ENCODE peak calls at places on chromosomes 2 and 18, in eight cellular contexts. J is HL-60; H is heart right ventricle; Q is CD4-positive, CD25-positive, alpha-beta regulatory T cell; S is aorta; Z is tibial artery; X is AG04450; K is ascending aorta. T is an unnamed sample.

GRCh38 chr2:182618672-182619079 is 97.4 kb upstream of the DNAJC10 start:
- DNase-seq in Z (no peak), K (no peak), X (no peak), J (no peak), H (no peak), Q (no peak), S (no peak), T (no peak)

GRCh38 chr2:86468162-86469033 is 27.2 kb downstream of the KDM3A start:
- DNase-seq in Z (no peak), J (no peak), H (no peak), S (no peak), Q (no peak), X (no peak), K (no peak), T (no peak)

GRCh38 chr2:172811027-172811426 is 75.4 kb downstream of the RAPGEF4 start:
- DNase-seq in J (no peak), X (no peak), Q (no peak), H (no peak), Z (no peak), K (no peak), S (no peak), T (no peak)

GRCh38 chr2:15728247-15728721 is 136.6 kb downstream of the DDX1 start:
- DNase-seq in Q (no peak), K (no peak), J (no peak), H (no peak), X (no peak), S (no peak), Z (no peak), T (no peak)

GRCh38 chr2:79223539-79223938 is 64.0 kb upstream of the REG3A start:
- DNase-seq in K (no peak), S (no peak), Z (no peak), X (no peak), J (no peak), Q (no peak), H (no peak), T (no peak)

GRCh38 chr2:74835831-74836674 is 2.1 kb downstream of the HK2 start:
- DNase-seq in S (no peak), H (no peak), X (no peak), Q (no peak), K (no peak), J (no peak), Z (no peak), T (no peak)

GRCh38 chr2:207245526-207245925 is 79.8 kb upstream of the KLF7 start:
- DNase-seq in J (no peak), Q (no peak), X (no peak), K (no peak), Z (no peak), H (no peak), S (no peak), T (no peak)

GRCh38 chr2:110931648-110932047 is 189.1 kb upstream of the BCL2L11 start:
- DNase-seq in Z (no peak), X (no peak), J (no peak), H (no peak), Q (no peak), K (no peak), S (no peak), T (peak; percentile 39)

GRCh38 chr2:230865766-230866703 is 1.3 kb downstream of the ITM2C start:
- DNase-seq in K (no peak), S (peak; percentile 77), Q (no peak), H (no peak), Z (no peak), X (no peak), J (no peak), T (no peak)

GRCh38 chr2:179020156-179020750 is 29.7 kb downstream of the CCDC141 start:
- DNase-seq in S (no peak), X (no peak), H (no peak), J (no peak), Q (peak; percentile 16), Z (no peak), K (no peak), T (no peak)

GRCh38 chr2:239817011-239817490 is 208.1 kb downstream of the NDUFA10 start:
- DNase-seq in K (no peak), J (no peak), S (peak; percentile 52), X (no peak), H (no peak), Z (peak; percentile 60), Q (no peak), T (no peak)

GRCh38 chr2:128606837-128607236 is 288.2 kb upstream of the HS6ST1 start:
- DNase-seq in J (no peak), Q (no peak), S (peak; percentile 41), X (no peak), K (no peak), H (no peak), Z (peak; percentile 31), T (no peak)

GRCh38 chr2:169796441-169796840 is 2.2 kb upstream of the SSB start:
- DNase-seq in S (no peak), J (no peak), H (no peak), K (no peak), Q (no peak), Z (no peak), X (no peak), T (no peak)

GRCh38 chr2:19757586-19757985 is 144.2 kb downstream of the TTC32 start:
- DNase-seq in H (no peak), S (no peak), K (no peak), J (no peak), Q (no peak), Z (no peak), X (no peak), T (no peak)

GRCh38 chr2:108813732-108814131 is 27.2 kb downstream of the CCDC138 start:
- DNase-seq in J (no peak), K (no peak), Q (no peak), S (no peak), X (no peak), H (no peak), Z (no peak), T (no peak)

GRCh38 chr2:71989671-71990070 is 158.0 kb downstream of the CYP26B1 start:
- DNase-seq in H (no peak), K (no peak), Z (no peak), Q (no peak), J (no peak), S (no peak), X (no peak), T (no peak)

GRCh38 chr2:98892871-98893270 is 43.2 kb downstream of the CRACDL start:
- DNase-seq in H (no peak), X (no peak), Z (no peak), J (no peak), S (no peak), Q (no peak), K (no peak), T (no peak)

GRCh38 chr2:235852528-235852920 is 315.7 kb downstream of the GBX2 start:
- DNase-seq in H (no peak), K (no peak), X (no peak), Z (no peak), S (no peak), J (no peak), Q (no peak), T (no peak)

GRCh38 chr2:104332733-104333132 is 521.2 kb upstream of the POU3F3 start:
- DNase-seq in J (no peak), X (no peak), K (no peak), Q (no peak), S (no peak), Z (no peak), H (no peak), T (no peak)

GRCh38 chr2:176471949-176472348 is 202.7 kb downstream of the MTX2 start:
- DNase-seq in J (no peak), X (no peak), Z (no peak), H (no peak), K (no peak), Q (no peak), S (no peak), T (no peak)

GRCh38 chr2:171362396-171362795 is 71.4 kb downstream of the METTL8 start:
- DNase-seq in K (no peak), H (no peak), Z (no peak), J (no peak), S (no peak), X (no peak), Q (no peak), T (no peak)

DNA sequence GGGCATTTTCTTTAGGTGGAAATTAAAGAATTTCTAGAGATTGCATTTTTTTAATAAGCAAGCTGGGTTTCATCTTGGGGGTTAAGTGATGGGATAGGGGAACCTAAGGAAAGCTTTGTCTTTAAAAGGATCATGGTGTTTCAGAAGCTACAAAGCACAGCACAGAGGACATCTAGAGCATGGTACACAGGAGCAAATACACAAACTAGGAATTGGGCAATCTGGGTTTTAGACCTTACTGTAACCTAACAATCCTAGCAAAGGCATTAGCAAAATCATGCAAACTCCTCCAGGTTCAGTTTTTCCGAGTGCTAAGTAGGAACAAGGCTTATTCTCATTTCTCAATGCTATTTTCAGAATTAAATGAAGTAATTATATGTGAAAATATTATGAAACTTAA is 134.1 kb downstream of the CD226 start:
- DNase-seq in S (no peak), H (no peak), Q (no peak), J (no peak), X (no peak), Z (no peak), K (no peak), T (no peak)
- H3K4me3 ChIP-seq in S (no peak overlapping the region), H (no peak overlapping the region), Q (no peak overlapping the region), J (no peak overlapping the region), X (no peak overlapping the region), Z (no peak overlapping the region), K (no peak overlapping the region), T (no peak overlapping the region)

GRCh38 chr18:2569338-2570207 is 1.7 kb downstream of the METTL4 start:
- DNase-seq in S (no peak), J (no peak), H (no peak), X (no peak), K (no peak), Q (no peak), Z (no peak), T (no peak)
- H3K4me3 ChIP-seq in S (no peak overlapping the region), J (peak overlapping the region; percentile 81), H (peak overlapping the region; percentile 88), X (peak overlapping the region; percentile 89), K (peak overlapping the region; percentile 66), Q (peak overlapping the region; percentile 98), Z (peak overlapping the region; percentile 65), T (peak overlapping the region; percentile 96)

DNA sequence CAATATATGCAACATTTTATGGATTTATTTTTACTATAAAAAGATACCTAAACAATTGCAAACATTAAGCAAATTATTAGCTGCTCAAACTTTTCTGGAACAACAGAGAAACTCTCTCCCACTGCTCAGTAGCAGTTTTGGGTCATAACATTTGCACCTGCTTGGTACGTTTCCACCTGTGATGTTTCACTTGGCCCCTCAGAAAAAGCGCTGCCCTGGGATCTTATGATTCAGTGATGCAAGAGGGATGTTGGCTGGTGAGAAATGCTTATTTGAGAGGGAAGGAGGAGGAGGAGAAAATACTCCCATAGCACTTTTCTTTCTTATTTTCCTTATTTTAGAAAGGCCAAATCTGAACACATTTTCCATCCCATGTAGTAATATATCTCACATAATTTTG is 9.2 kb downstream of the IRS1 start:
- DNase-seq in K (no peak), Z (no peak), S (no peak), Q (no peak), H (no peak), X (no peak), J (no peak), T (no peak)
- H3K4me3 ChIP-seq in K (peak overlapping the region; percentile 70), Z (peak overlapping the region; percentile 69), S (no peak overlapping the region), Q (peak overlapping the region; percentile 77), H (peak overlapping the region; percentile 83), X (peak overlapping the region; percentile 57), J (no peak overlapping the region), T (peak overlapping the region; percentile 53)

DNA sequence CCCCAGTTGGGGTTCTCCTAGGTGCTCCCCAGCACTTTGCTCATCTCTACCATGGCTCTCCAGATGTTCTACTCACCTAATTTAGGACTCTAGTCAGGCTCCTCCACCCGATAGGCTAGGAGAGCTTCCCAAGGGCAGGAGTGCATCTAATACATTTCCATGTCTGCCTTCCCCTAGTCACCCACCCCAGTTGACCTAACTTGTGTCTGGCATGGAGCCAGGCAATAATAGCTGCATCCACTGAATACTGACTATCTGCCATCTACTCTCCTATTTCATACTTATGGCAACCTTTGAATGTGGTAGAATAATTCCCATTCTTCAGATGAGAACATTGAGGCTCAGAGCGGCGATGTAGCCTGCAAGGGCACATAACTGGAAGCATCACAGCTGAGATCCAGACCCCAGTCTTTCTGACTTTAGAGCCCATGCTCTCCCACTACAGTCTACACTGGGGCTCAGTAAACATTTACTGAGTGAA is 71.8 kb upstream of the YWHAQ start:
- DNase-seq in K (no peak), H (no peak), Q (no peak), S (no peak), J (no peak), X (no peak), Z (no peak), T (no peak)
- H3K4me3 ChIP-seq in K (no peak overlapping the region), H (no peak overlapping the region), Q (no peak overlapping the region), S (no peak overlapping the region), J (no peak overlapping the region), X (no peak overlapping the region), Z (no peak overlapping the region), T (no peak overlapping the region)